ENCODE peak calls at places on chromosomes 12 and 14, in ten cellular contexts. D, N, J, M, Z, F, I, C, A and E are unnamed samples.

GRCh38 chr14:63692309-63693020 is 35.4 kb downstream of the SGPP1 start:
- DNase-seq in D (no peak), N (no peak), J (peak), M (no peak), Z (no peak), F (no peak), I (peak), C (no peak), A (no peak), E (no peak)

GRCh38 chr12:130754234-130755001 is 38.3 kb upstream of the RIMBP2 start:
- DNase-seq in D (no peak), N (no peak), J (no peak), M (no peak), Z (no peak), F (no peak), I (no peak), C (no peak), A (no peak), E (no peak)

GRCh38 chr12:64256166-64256800 is 34.2 kb upstream of the KICS2 start:
- DNase-seq in D (no peak), N (no peak), J (peak), M (peak), Z (peak), F (no peak), I (peak), C (no peak), A (no peak), E (no peak)

GRCh38 chr12:106893451-106893850 is 62.3 kb upstream of the TMEM263 start:
- DNase-seq in D (no peak), N (no peak), J (no peak), M (peak), Z (no peak), F (no peak), I (peak), C (no peak), A (no peak), E (peak)

GRCh38 chr12:104536841-104537240 is 80.1 kb downstream of the CHST11 start:
- DNase-seq in D (no peak), N (no peak), J (no peak), M (no peak), Z (no peak), F (no peak), I (no peak), C (no peak), A (no peak), E (no peak)

GRCh38 chr12:104604070-104604994 is 147.6 kb downstream of the CHST11 start:
- DNase-seq in D (no peak), N (peak), J (peak), M (peak), Z (peak), F (peak), I (peak), C (peak), A (peak), E (no peak)

GRCh38 chr12:3041558-3042164 is 35.5 kb upstream of the TSPAN9 start:
- DNase-seq in D (no peak), N (no peak), J (peak), M (peak), Z (peak), F (peak), I (peak), C (peak), A (peak), E (no peak)

GRCh38 chr14:99225804-99226203 is 46.2 kb downstream of the BCL11B start:
- DNase-seq in D (no peak), N (no peak), J (no peak), M (no peak), Z (no peak), F (no peak), I (no peak), C (no peak), A (no peak), E (no peak)

GRCh38 chr14:58844544-58844943 is 206.8 kb downstream of the DACT1 start:
- DNase-seq in D (no peak), N (no peak), J (no peak), M (no peak), Z (no peak), F (no peak), I (no peak), C (no peak), A (no peak), E (no peak)

GRCh38 chr12:46370380-46370734 is 2.2 kb downstream of the SLC38A2 start:
- DNase-seq in D (no peak), N (no peak), J (no peak), M (no peak), Z (no peak), F (no peak), I (no peak), C (no peak), A (no peak), E (no peak)